ENCODE peak calls at places on chromosome 5, in eight cellular contexts. C is hepatocyte, G is right atrium auricular region, L is IMR-90, P is MCF 10A, F is lower lobe of right lung, E is PC-3, S is nephron progenitor cell. H is an unnamed sample.

GRCh38 chr5:82405618-82406199 is 127.6 kb upstream of the RPS23 start:
- DNase-seq in C (no peak), G (no peak), L (peak; percentile 99), P (peak; percentile 99), F (no peak), E (peak; percentile 97), S (no peak), H (peak; percentile 99)

GRCh38 chr5:128674837-128675446 is 136.9 kb upstream of the FBN2 start:
- DNase-seq in C (peak; percentile 55), G (no peak), L (peak; percentile 57), P (peak; percentile 84), F (no peak), E (peak; percentile 84), S (peak; percentile 45), H (peak; percentile 53)

GRCh38 chr5:3828761-3829160 is 233.1 kb downstream of the IRX1 start:
- DNase-seq in C (no peak), G (no peak), L (no peak), P (no peak), F (no peak), E (no peak), S (no peak), H (no peak)

GRCh38 chr5:73433982-73434342 is 14.6 kb downstream of the FOXD1 start:
- DNase-seq in C (no peak), G (no peak), L (peak; percentile 68), P (no peak), F (no peak), E (no peak), S (no peak), H (no peak)

GRCh38 chr5:78376315-78376714 is 15.9 kb downstream of the SCAMP1 start:
- DNase-seq in C (no peak), G (no peak), L (no peak), P (no peak), F (no peak), E (no peak), S (no peak), H (no peak)

GRCh38 chr5:10601246-10602030 is 37.6 kb downstream of the ANKRD33B start:
- DNase-seq in C (peak; percentile 69), G (peak; percentile 92), L (peak; percentile 91), P (peak; percentile 99), F (peak; percentile 67), E (peak; percentile 99), S (no peak), H (peak; percentile 84)

GRCh38 chr5:138773215-138773614 is 20.0 kb downstream of the CTNNA1 start:
- DNase-seq in C (no peak), G (no peak), L (no peak), P (no peak), F (no peak), E (no peak), S (no peak), H (no peak)

GRCh38 chr5:134215757-134216156 is 10.1 kb downstream of the PPP2CA start:
- DNase-seq in C (no peak), G (no peak), L (no peak), P (no peak), F (no peak), E (no peak), S (no peak), H (no peak)

GRCh38 chr5:82105457-82105856 is 133.6 kb downstream of the ATG10 start:
- DNase-seq in C (no peak), G (no peak), L (peak; percentile 20), P (peak; percentile 29), F (no peak), E (peak; percentile 5), S (no peak), H (no peak)

GRCh38 chr5:26482817-26483375 is 555.5 kb downstream of the CDH9 start:
- DNase-seq in C (peak; percentile 65), G (no peak), L (no peak), P (peak; percentile 64), F (no peak), E (peak; percentile 71), S (peak; percentile 38), H (peak; percentile 29)

GRCh38 chr5:78221964-78222451 is 72.5 kb downstream of the AP3B1 start:
- DNase-seq in C (no peak), G (no peak), L (peak; percentile 4), P (peak; percentile 4), F (no peak), E (peak; percentile 2), S (no peak), H (no peak)

GRCh38 chr5:144549580-144549979 is 378.9 kb downstream of the KCTD16 start:
- DNase-seq in C (peak; percentile 74), G (no peak), L (peak; percentile 69), P (peak; percentile 91), F (no peak), E (no peak), S (no peak), H (peak; percentile 1)

GRCh38 chr5:92543246-92543645 is 1037.8 kb downstream of the NR2F1-AS1 start:
- DNase-seq in C (no peak), G (no peak), L (peak; percentile 81), P (no peak), F (no peak), E (no peak), S (no peak), H (no peak)

GRCh38 chr5:87300744-87301143 is 33.1 kb downstream of the RASA1 start:
- DNase-seq in C (peak; percentile 50), G (no peak), L (peak; percentile 94), P (peak; percentile 90), F (no peak), E (peak; percentile 97), S (no peak), H (peak; percentile 76)

GRCh38 chr5:168047043-168047668 is 244.3 kb upstream of the WWC1 start:
- DNase-seq in C (peak; percentile 70), G (no peak), L (peak; percentile 22), P (peak; percentile 89), F (no peak), E (peak; percentile 66), S (peak; percentile 61), H (peak; percentile 50)

GRCh38 chr5:14041528-14042184 is 97.2 kb upstream of the DNAH5 start:
- DNase-seq in C (no peak), G (no peak), L (peak; percentile 49), P (no peak), F (no peak), E (no peak), S (no peak), H (no peak)

GRCh38 chr5:93736284-93736683 is 5.1 kb downstream of the POU5F2 start:
- DNase-seq in C (no peak), G (no peak), L (peak; percentile 77), P (no peak), F (no peak), E (no peak), S (no peak), H (no peak)

GRCh38 chr5:95178046-95178651 is 106.7 kb downstream of the MCTP1 start:
- DNase-seq in C (peak; percentile 36), G (no peak), L (no peak), P (peak; percentile 76), F (no peak), E (peak; percentile 4), S (peak; percentile 46), H (no peak)

GRCh38 chr5:142108432-142109355 is at the start of gene NDFIP1:
- DNase-seq in C (peak; percentile 94), G (peak; percentile 79), L (peak; percentile 60), P (peak; percentile 88), F (peak; percentile 92), E (peak; percentile 77), S (peak; percentile 88), H (no peak)

GRCh38 chr5:121503111-121503840 is 348.4 kb upstream of the FTMT start:
- DNase-seq in C (peak; percentile 65), G (peak; percentile 60), L (no peak), P (peak; percentile 59), F (peak; percentile 46), E (peak; percentile 57), S (peak; percentile 26), H (peak; percentile 2)

GRCh38 chr5:56244676-56245075 is 11.5 kb upstream of the ANKRD55 start:
- DNase-seq in C (peak; percentile 18), G (no peak), L (no peak), P (no peak), F (no peak), E (no peak), S (no peak), H (peak; percentile 45)

GRCh38 chr5:12675956-12676355 is 771.7 kb upstream of the CTNND2 start:
- DNase-seq in C (no peak), G (no peak), L (no peak), P (no peak), F (no peak), E (no peak), S (no peak), H (no peak)

GRCh38 chr5:142143878-142144277 is 35.3 kb downstream of the NDFIP1 start:
- DNase-seq in C (peak; percentile 38), G (no peak), L (peak; percentile 58), P (peak; percentile 62), F (no peak), E (peak; percentile 50), S (no peak), H (no peak)

GRCh38 chr5:65823174-65823573 is 101.2 kb downstream of the NLN start:
- DNase-seq in C (no peak), G (no peak), L (peak; percentile 23), P (no peak), F (no peak), E (peak; percentile 9), S (no peak), H (no peak)

GRCh38 chr5:168404366-168404765 is 81.9 kb upstream of the RARS1 start:
- DNase-seq in C (peak; percentile 45), G (no peak), L (peak; percentile 92), P (peak; percentile 81), F (no peak), E (peak; percentile 17), S (no peak), H (peak; percentile 81)

GRCh38 chr5:125835293-125836172 is 587.7 kb upstream of the GRAMD2B start:
- DNase-seq in C (peak; percentile 66), G (no peak), L (peak; percentile 40), P (peak; percentile 33), F (no peak), E (peak; percentile 21), S (peak; percentile 49), H (no peak)

GRCh38 chr5:38008198-38008597 is 168.4 kb upstream of the GDNF start:
- DNase-seq in C (no peak), G (no peak), L (no peak), P (no peak), F (no peak), E (no peak), S (no peak), H (no peak)

GRCh38 chr5:151870820-151871219 is 53.8 kb downstream of the GLRA1 start:
- DNase-seq in C (no peak), G (no peak), L (peak; percentile 42), P (peak; percentile 89), F (no peak), E (peak; percentile 84), S (no peak), H (peak; percentile 77)
- TF ChIP-seq CTCF in C (no peak), G (no peak), L (no peak), P (no peak), F (no peak), E (no peak), S (no peak), H (peak; percentile 22)

GRCh38 chr5:62720036-62720441 is 141.4 kb downstream of the LRRC70 start:
- DNase-seq in C (peak; percentile 58), G (no peak), L (peak; percentile 21), P (peak; percentile 34), F (peak; percentile 53), E (peak; percentile 41), S (peak; percentile 61), H (peak; percentile 7)
- TF ChIP-seq CTCF in C (peak; percentile 29), G (peak; percentile 18), L (peak; percentile 15), P (peak; percentile 15), F (no peak), E (peak; percentile 38), S (peak; percentile 41), H (peak; percentile 15)

GRCh38 chr5:171162602-171163001 is 146.4 kb upstream of the TLX3 start:
- DNase-seq in C (peak; percentile 9), G (no peak), L (peak; percentile 25), P (peak; percentile 41), F (no peak), E (peak; percentile 46), S (peak; percentile 34), H (no peak)
- TF ChIP-seq CTCF in C (peak; percentile 24), G (peak; percentile 9), L (peak; percentile 43), P (peak; percentile 41), F (no peak), E (peak; percentile 68), S (peak; percentile 54), H (peak; percentile 51)

GRCh38 chr5:103441523-103441922 is 121.1 kb downstream of the NUDT12 start:
- DNase-seq in C (no peak), G (no peak), L (no peak), P (peak; percentile 4), F (no peak), E (no peak), S (no peak), H (no peak)
- TF ChIP-seq CTCF in C (no peak), G (no peak), L (no peak), P (no peak), F (no peak), E (peak; percentile 60), S (no peak), H (peak; percentile 22)